ENCODE peak calls at places on chromosomes 7 and 10, in ten cellular contexts. M is CD8-positive, alpha-beta memory T cell; H is cardiac muscle cell; Z is hepatocyte; Y is HepG2; T is MM.1S; S is CD8-positive, alpha-beta T cell; Q is gastrocnemius medialis; G is NT2/D1; D is OCI-LY7. R is an unnamed sample. For H3K36me3, the result is how much of the 10 kb centered on the place peaks cover.

GRCh38 chr10:68900427-68901105 is 549 bp upstream of the DDX50 start:
- DNase-seq in S (no peak), Z (no peak), Y (no peak), M (no peak), T (no peak), G (no peak), H (no peak), D (peak), Q (no peak), R (no peak)

GRCh38 chr7:13990984-13991790 is 1.7 kb upstream of the ETV1 start:
- DNase-seq in M (peak), G (peak), H (peak), Y (peak), T (peak), S (peak), Q (peak), Z (peak), D (no peak), R (peak)

GRCh38 chr10:4316166-4316810 is 509.7 kb upstream of the AKR1E2 start:
- DNase-seq in T (no peak), Y (no peak), S (no peak), Q (peak), G (no peak), H (no peak), M (no peak), D (no peak), Z (no peak), R (no peak)

GRCh38 chr10:92420554-92421275 is 129.7 kb downstream of the MARCHF5 start:
- DNase-seq in D (no peak), G (no peak), Y (no peak), T (no peak), Z (no peak), Q (no peak), M (no peak), H (no peak), S (no peak), R (no peak)

GRCh38 chr10:28815681-28816080 is 138.4 kb downstream of the BAMBI start:
- DNase-seq in Y (no peak), S (no peak), Z (no peak), M (no peak), G (no peak), Q (no peak), D (no peak), T (no peak), H (no peak), R (peak)

GRCh38 chr7:137656227-137656849 is 190.4 kb downstream of the DGKI start:
- DNase-seq in G (peak), D (peak), S (peak), Q (peak), Z (peak), Y (peak), M (peak), T (peak), H (peak), R (peak)

GRCh38 chr10:13528138-13528874 is 508 bp downstream of the BEND7 start:
- DNase-seq in G (no peak), Q (no peak), T (no peak), D (no peak), Y (no peak), M (no peak), S (no peak), H (peak), Z (peak), R (peak)

GRCh38 chr10:28850784-28851183 is 173.5 kb downstream of the BAMBI start:
- DNase-seq in M (no peak), Y (no peak), T (no peak), Z (no peak), Q (no peak), D (no peak), G (no peak), S (no peak), H (no peak), R (no peak)

GRCh38 chr7:24456526-24457214 is 116.6 kb upstream of the PALS2 start:
- DNase-seq in Q (no peak), H (no peak), T (peak), Y (peak), M (no peak), G (no peak), S (no peak), D (no peak), Z (peak), R (no peak)

GRCh38 chr7:45923290-45923689 is 2.2 kb upstream of the IGFBP3 start:
- DNase-seq in Z (peak), T (peak), Y (peak), D (peak), G (no peak), S (peak), M (peak), Q (peak), H (peak), R (peak)

GRCh38 chr7:116386674-116387073 is 112.9 kb upstream of the CAV2 start:
- DNase-seq in S (no peak), D (no peak), Q (no peak), H (no peak), M (no peak), G (no peak), Z (no peak), Y (no peak), T (no peak), R (no peak)

GRCh38 chr10:90958781-90959180 is 37.9 kb upstream of the ANKRD1 start:
- DNase-seq in T (no peak), Q (no peak), H (no peak), D (no peak), Y (no peak), G (no peak), Z (no peak), S (no peak), M (no peak), R (no peak)

GRCh38 chr7:150399421-150399820 is 20.3 kb downstream of the ZNF775 start:
- DNase-seq in M (no peak), T (no peak), S (no peak), G (no peak), Z (no peak), D (no peak), Y (no peak), Q (no peak), H (no peak), R (no peak)

GRCh38 chr10:132392811-132393694 is 3.9 kb upstream of the PWWP2B start:
- DNase-seq in D (no peak), S (peak), Y (no peak), G (no peak), M (no peak), Z (no peak), T (no peak), Q (peak), H (no peak), R (no peak)

GRCh38 chr10:100362570-100363496 is 15.8 kb downstream of the SCD start:
- DNase-seq in D (no peak), Q (peak), Z (no peak), H (no peak), S (no peak), T (no peak), G (no peak), M (no peak), Y (peak), R (no peak)

GRCh38 chr7:105863876-105864275 is 12.5 kb downstream of the ATXN7L1 start:
- DNase-seq in T (no peak), M (no peak), H (no peak), D (no peak), Y (no peak), G (no peak), Q (no peak), Z (no peak), S (no peak), R (no peak)

GRCh38 chr7:134782121-134782623 is 2.7 kb downstream of the CALD1 start:
- DNase-seq in M (no peak), Z (no peak), H (no peak), T (no peak), Y (no peak), G (no peak), Q (no peak), D (no peak), S (no peak), R (no peak)

GRCh38 chr7:123570390-123571182 is 13.0 kb upstream of the NDUFA5 start:
- DNase-seq in T (no peak), M (no peak), H (no peak), G (no peak), D (no peak), S (no peak), Y (no peak), Q (no peak), Z (no peak), R (no peak)

GRCh38 chr7:141754939-141755338 is 9.0 kb upstream of the TAS2R3 start:
- DNase-seq in H (peak), Z (peak), T (peak), D (peak), M (no peak), Q (no peak), Y (peak), S (no peak), G (peak), R (no peak)

GRCh38 chr7:11754123-11754522 is 77.9 kb downstream of the THSD7A start:
- DNase-seq in T (no peak), G (no peak), H (no peak), Z (no peak), Q (no peak), D (no peak), M (no peak), Y (no peak), S (no peak), R (no peak)

GRCh38 chr10:97810476-97810875 is 38.7 kb upstream of the SFRP5 start:
- DNase-seq in T (no peak), H (no peak), S (no peak), Y (peak), M (no peak), Q (no peak), Z (no peak), G (no peak), D (no peak), R (no peak)

GRCh38 chr7:94440460-94441039 is 45.9 kb downstream of the COL1A2 start:
- DNase-seq in S (no peak), T (no peak), M (no peak), G (no peak), Z (peak), Y (peak), D (no peak), Q (no peak), H (no peak), R (peak)

GRCh38 chr10:117411440-117412428 is 36.5 kb upstream of the PDZD8 start:
- DNase-seq in D (no peak), T (no peak), Y (no peak), G (no peak), M (no peak), H (peak), S (no peak), Q (no peak), Z (no peak), R (no peak)

GRCh38 chr7:129853661-129854268 is 99.0 kb downstream of the UBE2H start:
- DNase-seq in S (no peak), Y (no peak), D (no peak), T (no peak), Q (no peak), H (no peak), G (no peak), M (no peak), Z (no peak), R (no peak)

GRCh38 chr10:33722067-33722466 is 387.6 kb upstream of the NRP1 start:
- DNase-seq in D (no peak), T (no peak), Q (no peak), H (no peak), M (no peak), S (no peak), G (no peak), Z (no peak), Y (no peak), R (no peak)

GRCh38 chr10:119253433-119254174 is 46.2 kb downstream of the GRK5 start:
- DNase-seq in Z (peak), Y (peak), G (no peak), Q (peak), S (no peak), M (no peak), H (no peak), T (no peak), D (no peak), R (peak)

GRCh38 chr10:49417311-49418052 is 21.6 kb upstream of the DRGX start:
- DNase-seq in T (no peak), H (no peak), Q (no peak), Y (no peak), D (no peak), S (no peak), Z (no peak), M (no peak), G (no peak), R (no peak)

GRCh38 chr7:17153571-17153970 is 144.9 kb upstream of the AHR start:
- DNase-seq in Q (no peak), S (no peak), Y (no peak), Z (no peak), D (no peak), M (no peak), T (no peak), H (no peak), G (no peak), R (no peak)

GRCh38 chr7:124251616-124252015 is 218.7 kb upstream of the TMEM229A start:
- DNase-seq in G (no peak), Y (no peak), Q (no peak), T (no peak), Z (peak), M (no peak), D (no peak), H (no peak), S (no peak), R (no peak)

GRCh38 chr10:314871-315270 is 179.6 kb downstream of the ZMYND11 start:
- DNase-seq in H (no peak), Q (no peak), D (peak), M (no peak), T (no peak), Z (no peak), G (no peak), S (no peak), Y (no peak), R (no peak)

GRCh38 chr10:103395754-103396066 is 565 bp downstream of the ATP5MK start:
- DNase-seq in D (peak), Z (peak), H (peak), S (no peak), T (peak), M (no peak), Q (no peak), G (no peak), Y (no peak), R (no peak)

GRCh38 chr7:42913591-42913990 is 1.7 kb upstream of the C7orf25 start:
- DNase-seq in M (no peak), Z (no peak), H (no peak), D (no peak), G (no peak), Y (no peak), S (no peak), Q (no peak), T (peak), R (no peak)

GRCh38 chr10:103676058-103676785 is 179.2 kb downstream of the SH3PXD2A start:
- DNase-seq in H (no peak), T (no peak), Z (peak), D (no peak), G (no peak), Y (no peak), S (no peak), M (no peak), Q (peak), R (no peak)

GRCh38 chr10:22253578-22253882 is 35.7 kb upstream of the EBLN1 start:
- DNase-seq in D (no peak), T (no peak), H (no peak), G (no peak), M (no peak), Y (no peak), Q (peak), S (peak), Z (no peak), R (peak)

GRCh38 chr7:139066315-139066714 is 30.5 kb upstream of the ZC3HAV1L start:
- DNase-seq in T (no peak), Q (no peak), G (no peak), M (no peak), H (no peak), S (no peak), D (no peak), Z (no peak), Y (no peak), R (no peak)

GRCh38 chr7:139061416-139061815 is 25.6 kb upstream of the ZC3HAV1L start:
- DNase-seq in Q (no peak), D (no peak), G (no peak), M (no peak), H (no peak), Y (no peak), T (no peak), S (no peak), Z (no peak), R (no peak)

GRCh38 chr7:139068543-139069399 is 32.9 kb upstream of the ZC3HAV1L start:
- DNase-seq in M (no peak), H (no peak), Y (no peak), Q (no peak), D (no peak), T (no peak), S (peak), G (no peak), Z (no peak), R (no peak)

GRCh38 chr7:139060838-139061237 is 25.0 kb upstream of the ZC3HAV1L start:
- DNase-seq in H (no peak), Z (no peak), Q (no peak), G (no peak), Y (no peak), M (no peak), S (no peak), D (no peak), T (no peak), R (no peak)

GRCh38 chr7:139065323-139065722 is 29.5 kb upstream of the ZC3HAV1L start:
- DNase-seq in M (no peak), T (no peak), G (no peak), Q (no peak), Z (no peak), Y (no peak), D (no peak), H (no peak), S (no peak), R (no peak)
- H3K36me3 ChIP-seq in M (half or more), T (under half), G (under half), Q (under half), Z (under half), Y (half or more), D (half or more), H (under half), S (half or more), R (under half)

GRCh38 chr7:101210143-101210542 is 7.2 kb downstream of the PLOD3 start:
- DNase-seq in Q (no peak), H (no peak), G (no peak), T (no peak), Z (no peak), Y (no peak), D (no peak), S (no peak), M (no peak), R (no peak)

GRCh38 chr7:101207459-101207858 is 6.6 kb upstream of the MOGAT3 start:
- DNase-seq in T (no peak), Y (no peak), M (no peak), H (no peak), S (no peak), D (no peak), Q (no peak), G (no peak), Z (no peak), R (no peak)

GRCh38 chr7:101206665-101207042 is 5.8 kb upstream of the MOGAT3 start:
- DNase-seq in G (no peak), S (no peak), T (no peak), H (no peak), Z (no peak), Q (no peak), D (no peak), M (no peak), Y (no peak), R (no peak)

GRCh38 chr7:101211501-101211900 is 5.9 kb downstream of the PLOD3 start:
- DNase-seq in S (no peak), G (no peak), H (no peak), T (no peak), Y (no peak), M (no peak), Q (no peak), Z (no peak), D (no peak), R (no peak)

GRCh38 chr7:101208794-101209193 is 8.0 kb upstream of the MOGAT3 start:
- DNase-seq in M (no peak), G (no peak), H (no peak), S (no peak), Y (no peak), Z (no peak), Q (no peak), T (no peak), D (no peak), R (no peak)
- H3K36me3 ChIP-seq in M (under half), G (half or more), H (under half), S (under half), Y (under half), Z (under half), Q (under half), T (under half), D (under half), R (under half)

DNA sequence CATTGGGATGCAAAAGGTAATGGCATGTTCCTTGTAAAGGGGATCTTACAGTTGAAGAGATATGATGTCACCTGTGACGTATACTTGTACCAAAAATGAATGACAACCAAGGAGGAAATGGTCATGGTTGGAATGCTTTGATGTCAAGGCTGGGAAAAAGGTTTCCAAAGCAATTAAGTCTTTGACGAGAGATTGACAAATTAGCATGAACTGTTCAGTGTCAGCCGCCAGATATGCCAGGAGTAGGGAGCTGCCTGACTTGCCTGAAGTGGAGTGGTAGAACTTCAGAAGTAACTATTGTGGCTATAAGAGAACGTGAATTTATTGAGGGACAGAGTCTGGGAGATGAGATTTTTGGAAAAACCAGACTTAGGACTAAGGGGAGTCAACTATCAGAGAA is 88.1 kb downstream of the SEPTIN7 start:
- DNase-seq in Y (no peak), S (no peak), Z (no peak), H (peak), Q (no peak), D (no peak), G (no peak), T (no peak), M (no peak), R (no peak)
- H3K36me3 ChIP-seq in Y (under half), S (under half), Z (under half), H (under half), Q (under half), D (half or more), G (under half), T (under half), M (under half), R (under half)

GRCh38 chr7:152158801-152159587 is 133.5 kb downstream of the GALNT11 start:
- DNase-seq in D (peak), Q (no peak), S (no peak), Y (no peak), G (no peak), T (peak), H (peak), M (no peak), Z (no peak), R (no peak)
- H3K36me3 ChIP-seq in D (half or more), Q (under half), S (under half), Y (half or more), G (half or more), T (under half), H (half or more), M (under half), Z (under half), R (under half)

GRCh38 chr10:75019360-75019759 is 92.1 kb upstream of the SAMD8 start:
- DNase-seq in S (no peak), D (peak), T (peak), Q (no peak), H (no peak), M (no peak), G (no peak), Z (no peak), Y (no peak), R (no peak)
- H3K36me3 ChIP-seq in S (under half), D (under half), T (under half), Q (under half), H (under half), M (under half), G (under half), Z (under half), Y (under half), R (under half)

GRCh38 chr10:113178771-113179170 is 228.7 kb downstream of the TCF7L2 start:
- DNase-seq in Y (no peak), Z (no peak), M (no peak), G (no peak), S (no peak), H (no peak), D (no peak), Q (no peak), T (no peak), R (no peak)

GRCh38 chr10:113177936-113178335 is 227.9 kb downstream of the TCF7L2 start:
- DNase-seq in H (no peak), M (no peak), G (no peak), Z (no peak), D (no peak), Q (no peak), S (no peak), T (no peak), Y (no peak), R (no peak)

GRCh38 chr10:113180401-113181154 is 230.5 kb downstream of the TCF7L2 start:
- DNase-seq in S (no peak), M (no peak), T (no peak), G (no peak), H (no peak), Y (no peak), D (no peak), Z (no peak), Q (no peak), R (no peak)

GRCh38 chr10:113179966-113180365 is 229.9 kb downstream of the TCF7L2 start:
- DNase-seq in Y (no peak), T (no peak), M (no peak), Z (no peak), H (no peak), Q (no peak), S (no peak), D (no peak), G (no peak), R (no peak)

GRCh38 chr10:113179270-113179669 is 229.2 kb downstream of the TCF7L2 start:
- DNase-seq in Z (no peak), G (no peak), M (no peak), Y (no peak), Q (peak), S (no peak), D (no peak), H (no peak), T (no peak), R (no peak)
- H3K36me3 ChIP-seq in Z (under half), G (under half), M (under half), Y (under half), Q (under half), S (under half), D (under half), H (under half), T (under half), R (under half)

GRCh38 chr10:87935290-87936141 is 72.1 kb downstream of the PTEN start:
- DNase-seq in D (no peak), Q (no peak), Z (no peak), H (no peak), G (no peak), M (no peak), S (no peak), Y (no peak), T (no peak), R (no peak)

GRCh38 chr10:87942884-87943527 is 79.6 kb downstream of the PTEN start:
- DNase-seq in G (no peak), T (no peak), Q (no peak), D (no peak), Z (no peak), S (no peak), M (no peak), H (no peak), Y (no peak), R (no peak)

GRCh38 chr10:87945994-87946393 is 82.6 kb downstream of the PTEN start:
- DNase-seq in T (no peak), S (no peak), Q (peak), H (no peak), Y (no peak), Z (no peak), G (no peak), M (no peak), D (no peak), R (no peak)

GRCh38 chr10:87940210-87940609 is 76.8 kb downstream of the PTEN start:
- DNase-seq in G (no peak), M (no peak), Y (no peak), D (no peak), Z (no peak), Q (no peak), T (no peak), S (no peak), H (no peak), R (no peak)
- H3K36me3 ChIP-seq in G (under half), M (under half), Y (under half), D (half or more), Z (under half), Q (under half), T (under half), S (under half), H (under half), R (under half)